ENCODE peak calls at places on chromosomes 11 and 22, in seven cellular contexts. F is HFFc6; A is EH; G is sigmoid colon; C is NCI-H2171 treated with DMSO at 0.1 percent for 48 hours; I is activated naive CD8-positive, alpha-beta T cell treated with anti-CD3 and anti-CD28 coated beads, Interleukin-2, amount 50 U/mL, for 24 hours; Y is cerebellar cortex. P is an unnamed sample.

GRCh38 chr11:2151500-2152257 is 9.3 kb downstream of the INS start:
- DNase-seq in C (peak), I (peak), G (peak), Y (peak), A (peak), F (peak), P (no peak)

GRCh38 chr11:127864861-127865260 is 722.5 kb downstream of the ETS1 start:
- DNase-seq in Y (no peak), G (no peak), A (no peak), I (no peak), F (no peak), C (no peak), P (no peak)

GRCh38 chr11:46738887-46739286 is 19.9 kb downstream of the F2 start:
- DNase-seq in A (no peak), I (no peak), F (no peak), G (no peak), Y (no peak), C (no peak), P (no peak)

GRCh38 chr11:61791737-61792309 is 576 bp downstream of the TMEM258 start:
- DNase-seq in A (peak), I (peak), C (peak), F (peak), G (peak), Y (peak), P (no peak)

GRCh38 chr22:46934746-46935491 is 172.5 kb downstream of the TBC1D22A start:
- DNase-seq in F (peak), Y (no peak), C (no peak), I (peak), A (peak), G (no peak), P (no peak)

GRCh38 chr22:24441406-24442351 is 14.3 kb downstream of the ADORA2A start:
- DNase-seq in F (no peak), G (no peak), Y (no peak), I (no peak), C (peak), A (no peak), P (no peak)

GRCh38 chr22:30047364-30047738 is 32.9 kb upstream of the HORMAD2 start:
- DNase-seq in G (peak), A (peak), I (no peak), F (no peak), Y (no peak), C (no peak), P (no peak)

GRCh38 chr11:95835768-95836488 is 45.6 kb downstream of the CEP57 start:
- DNase-seq in F (peak), Y (peak), G (peak), I (peak), A (peak), C (peak), P (peak)

GRCh38 chr11:108538022-108538424 is 39.8 kb upstream of the POGLUT3 start:
- DNase-seq in Y (no peak), I (no peak), C (no peak), F (no peak), G (no peak), A (no peak), P (peak)

GRCh38 chr11:76770642-76771445 is 12.3 kb upstream of the TSKU start:
- DNase-seq in A (peak), Y (no peak), I (no peak), C (no peak), F (peak), G (peak), P (no peak)

GRCh38 chr11:46281374-46281831 is 3.9 kb downstream of the CREB3L1 start:
- DNase-seq in A (peak), Y (no peak), F (no peak), G (peak), I (no peak), C (no peak), P (no peak)

GRCh38 chr11:13384837-13385417 is 78.1 kb downstream of the BTBD10 start:
- DNase-seq in I (peak), G (no peak), A (peak), C (peak), F (peak), Y (peak), P (no peak)

GRCh38 chr11:1938343-1939005 is 8.7 kb upstream of the MRPL23 start:
- DNase-seq in A (no peak), Y (no peak), G (peak), I (no peak), C (no peak), F (no peak), P (no peak)

GRCh38 chr11:534592-535518 is 521 bp downstream of the HRAS start:
- DNase-seq in C (peak), I (peak), A (peak), Y (no peak), F (no peak), G (no peak), P (no peak)

GRCh38 chr22:46336119-46337078 is 885 bp downstream of the TRMU start:
- DNase-seq in I (peak), Y (no peak), G (no peak), A (peak), C (no peak), F (peak), P (no peak)

GRCh38 chr11:96456111-96456510 is 66.3 kb downstream of the JRKL start:
- DNase-seq in A (no peak), I (no peak), Y (no peak), G (no peak), C (no peak), F (no peak), P (no peak)

GRCh38 chr11:96254087-96254486 is 88.9 kb downstream of the MAML2 start:
- DNase-seq in Y (no peak), I (no peak), F (no peak), C (no peak), A (peak), G (no peak), P (no peak)

GRCh38 chr11:94815705-94816344 is 47.7 kb downstream of the AMOTL1 start:
- DNase-seq in A (no peak), G (no peak), F (no peak), C (no peak), I (no peak), Y (peak), P (no peak)

GRCh38 chr11:61049854-61050253 is 52.4 kb upstream of the CD5 start:
- DNase-seq in F (no peak), Y (no peak), C (no peak), G (no peak), A (no peak), I (no peak), P (no peak)

GRCh38 chr11:111939836-111940604 is 2.9 kb downstream of the DIXDC1 start:
- DNase-seq in C (peak), F (peak), G (no peak), I (no peak), Y (peak), A (peak), P (no peak)

GRCh38 chr11:117020287-117020686 is 77.9 kb downstream of the SIK3 start:
- DNase-seq in G (no peak), Y (no peak), F (no peak), A (no peak), C (no peak), I (peak), P (no peak)

GRCh38 chr11:28965824-28966223 is 857.6 kb downstream of the METTL15 start:
- DNase-seq in F (no peak), G (no peak), C (no peak), I (no peak), Y (no peak), A (peak), P (no peak)

GRCh38 chr11:1514349-1515061 is 27.9 kb upstream of the MOB2 start:
- DNase-seq in C (no peak), G (peak), I (no peak), Y (peak), A (no peak), F (no peak), P (no peak)

GRCh38 chr11:134606251-134606650 is 194.2 kb upstream of the B3GAT1 start:
- DNase-seq in F (no peak), G (no peak), Y (no peak), A (no peak), C (no peak), I (no peak), P (no peak)

GRCh38 chr11:116376547-116376946 is 396.2 kb downstream of the BUD13 start:
- DNase-seq in A (no peak), C (no peak), I (no peak), F (no peak), Y (no peak), G (no peak), P (peak)

GRCh38 chr11:55826919-55827318 is at the start of gene OR5L2:
- DNase-seq in Y (no peak), G (no peak), I (no peak), A (no peak), C (no peak), F (no peak), P (no peak)

GRCh38 chr11:79342236-79342635 is 98.6 kb downstream of the TENM4 start:
- DNase-seq in A (no peak), F (no peak), C (no peak), Y (no peak), I (no peak), G (no peak), P (no peak)

GRCh38 chr22:49291781-49292180 is 535.9 kb downstream of the BRD1 start:
- DNase-seq in I (no peak), Y (no peak), F (no peak), A (no peak), G (no peak), C (no peak), P (no peak)

GRCh38 chr11:45245237-45246045 is 40.7 kb downstream of the SYT13 start:
- DNase-seq in G (no peak), A (no peak), C (no peak), I (no peak), F (no peak), Y (no peak), P (no peak)